ENCODE peak calls at places on chromosomes 6 and 20, in five cellular contexts. W, N, R, M and J are unnamed samples. For H3K9me3 and H3K27me3, the result is how much of the 10 kb centered on the place peaks cover.

GRCh38 chr6:162887981-162888689 is 160.4 kb downstream of the PACRG start:
- DNase-seq in R (peak), W (no peak), N (no peak), M (no peak), J (no peak)

GRCh38 chr20:61127311-61128044 is 124.6 kb upstream of the CDH4 start:
- DNase-seq in W (no peak), M (no peak), R (no peak), N (no peak), J (no peak)

GRCh38 chr6:154197176-154197850 is 158.3 kb downstream of the OPRM1 start:
- DNase-seq in M (no peak), N (no peak), R (no peak), W (no peak), J (no peak)

GRCh38 chr6:16700202-16700997 is 60.9 kb downstream of the ATXN1 start:
- DNase-seq in M (no peak), R (peak), W (no peak), N (no peak), J (no peak)

GRCh38 chr20:61120595-61121515 is 131.2 kb upstream of the CDH4 start:
- DNase-seq in M (peak), W (no peak), R (no peak), N (peak), J (no peak)

GRCh38 chr6:155154158-155154830 is 109.5 kb upstream of the CLDN20 start:
- DNase-seq in R (no peak), N (no peak), M (peak), W (peak), J (no peak)

GRCh38 chr6:122652431-122652830 is 42.2 kb downstream of the PKIB start:
- DNase-seq in W (no peak), N (no peak), M (peak), R (no peak), J (no peak)

GRCh38 chr6:54876871-54877270 is 30.3 kb downstream of the FAM83B start:
- DNase-seq in W (no peak), N (no peak), M (no peak), R (no peak), J (no peak)

GRCh38 chr20:5001174-5002076 is at the start of gene SLC23A2:
- DNase-seq in R (peak), N (peak), M (peak), W (peak), J (no peak)

GRCh38 chr6:136831873-136832562 is 9.6 kb downstream of the PEX7 start:
- DNase-seq in R (no peak), W (no peak), N (no peak), M (no peak), J (no peak)

GRCh38 chr6:98843274-98844243 is 9.2 kb downstream of the POU3F2 start:
- DNase-seq in W (no peak), M (no peak), N (no peak), R (no peak), J (no peak)

GRCh38 chr6:33279971-33280511 is 3.1 kb downstream of the B3GALT4 start:
- DNase-seq in W (no peak), R (no peak), N (no peak), M (peak), J (no peak)

GRCh38 chr6:65569505-65569904 is 137.5 kb downstream of the EYS start:
- DNase-seq in M (no peak), W (no peak), R (no peak), N (no peak), J (no peak)

GRCh38 chr6:127178746-127179145 is 60.3 kb downstream of the RSPO3 start:
- DNase-seq in W (no peak), R (no peak), M (no peak), N (no peak), J (no peak)

GRCh38 chr6:13624871-13625288 is 9.7 kb downstream of the NOL7 start:
- DNase-seq in M (peak), N (no peak), W (no peak), R (no peak), J (no peak)

GRCh38 chr6:110951986-110952794 is 6.3 kb upstream of the GTF3C6 start:
- DNase-seq in N (no peak), M (peak), W (no peak), R (no peak), J (no peak)

GRCh38 chr6:2939315-2940009 is 31.9 kb downstream of the SERPINB6 start:
- DNase-seq in R (peak), W (no peak), N (peak), M (no peak), J (peak)

GRCh38 chr6:2937627-2938003 is 33.8 kb downstream of the SERPINB6 start:
- DNase-seq in N (no peak), W (no peak), M (no peak), R (no peak), J (peak)

GRCh38 chr6:2940010-2940850 is 31.1 kb downstream of the SERPINB6 start:
- DNase-seq in W (no peak), M (no peak), R (no peak), N (peak), J (peak)

GRCh38 chr6:2938632-2939083 is 32.7 kb downstream of the SERPINB6 start:
- DNase-seq in R (no peak), N (no peak), M (no peak), W (no peak), J (peak)

GRCh38 chr6:2938004-2938631 is 33.2 kb downstream of the SERPINB6 start:
- DNase-seq in W (no peak), N (no peak), R (no peak), M (no peak), J (peak)
- H3K9me3 ChIP-seq in W (under half), N (under half), R (under half), M (under half), J (under half)

DNA sequence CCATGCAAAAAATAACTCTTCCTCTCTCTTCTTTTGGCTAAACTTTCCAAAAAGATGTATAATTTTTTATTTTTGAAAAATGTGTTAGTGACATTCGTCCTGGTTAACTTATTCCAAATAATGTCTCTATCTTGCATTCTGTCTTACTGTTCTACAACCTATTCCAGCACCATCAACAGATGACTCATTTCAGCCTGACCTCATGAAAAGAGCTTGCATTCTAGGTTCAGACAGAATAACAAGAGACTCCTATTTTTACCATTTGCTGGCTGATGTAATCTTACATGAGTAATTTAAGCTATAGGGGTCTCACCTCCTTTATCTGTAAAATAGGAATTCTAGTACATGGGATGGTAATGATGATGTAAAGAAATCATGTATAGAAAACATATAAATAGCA is 109.0 kb downstream of the FUT9 start:
- DNase-seq in M (no peak), W (no peak), R (no peak), N (no peak), J (no peak)
- H3K27ac ChIP-seq in M (no peak), W (no peak), R (no peak), N (no peak), J (no peak)

GRCh38 chr6:4521070-4521469 is 255.1 kb upstream of the CDYL start:
- DNase-seq in M (no peak), N (no peak), R (no peak), W (no peak), J (no peak)
- H3K27me3 ChIP-seq in M (under half), N (under half), R (under half), W (under half), J (under half)

GRCh38 chr6:137890983-137891537 is 24.0 kb downstream of the TNFAIP3 start:
- DNase-seq in W (no peak), R (no peak), M (no peak), N (no peak), J (no peak)

GRCh38 chr6:137893726-137894125 is 26.7 kb downstream of the TNFAIP3 start:
- DNase-seq in N (no peak), R (no peak), M (no peak), W (no peak), J (no peak)

GRCh38 chr6:137894779-137895385 is 27.8 kb downstream of the TNFAIP3 start:
- DNase-seq in M (no peak), R (no peak), N (no peak), W (no peak), J (no peak)

GRCh38 chr6:137896647-137897046 is 29.6 kb downstream of the TNFAIP3 start:
- DNase-seq in M (no peak), R (no peak), W (no peak), N (no peak), J (no peak)

GRCh38 chr6:137892271-137892708 is 25.2 kb downstream of the TNFAIP3 start:
- DNase-seq in N (no peak), M (no peak), W (no peak), R (no peak), J (no peak)
- H3K9me3 ChIP-seq in N (under half), M (under half), W (under half), R (under half), J (under half)

GRCh38 chr6:25436760-25437159 is 157.6 kb downstream of the CARMIL1 start:
- DNase-seq in M (no peak), R (no peak), N (no peak), W (no peak), J (no peak)

GRCh38 chr6:25435397-25435985 is 156.3 kb downstream of the CARMIL1 start:
- DNase-seq in N (no peak), R (no peak), W (no peak), M (no peak), J (no peak)

GRCh38 chr6:25442898-25443297 is 163.7 kb downstream of the CARMIL1 start:
- DNase-seq in N (no peak), R (no peak), M (no peak), W (no peak), J (no peak)

GRCh38 chr6:25441658-25442276 is 162.6 kb downstream of the CARMIL1 start:
- DNase-seq in W (no peak), R (no peak), M (no peak), N (no peak), J (no peak)

DNA sequence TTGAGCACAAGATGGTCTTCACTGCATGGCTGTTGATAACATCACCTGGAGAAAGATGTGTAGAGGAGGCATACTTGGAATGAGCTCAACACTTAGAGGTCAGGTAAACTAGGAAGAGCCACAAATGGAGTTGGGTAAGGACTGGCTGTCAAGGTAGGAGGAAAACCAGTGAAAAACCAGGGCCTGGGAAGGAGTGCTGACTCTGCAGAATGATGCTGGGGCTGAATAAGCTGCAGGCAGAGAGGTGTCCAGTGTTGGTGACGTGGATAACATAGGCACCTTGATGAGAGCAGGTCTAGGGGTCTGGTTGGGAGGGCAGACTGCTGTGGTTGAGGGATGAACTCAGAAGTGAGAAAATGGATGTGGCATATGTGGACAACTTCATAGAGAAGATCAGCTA is 160.2 kb downstream of the CARMIL1 start:
- DNase-seq in N (no peak), R (no peak), M (no peak), W (no peak), J (no peak)
- H3K27ac ChIP-seq in N (no peak), R (no peak), M (no peak), W (no peak), J (no peak)

GRCh38 chr6:134077301-134077700 is 24.9 kb upstream of the SLC2A12 start:
- DNase-seq in W (no peak), M (no peak), R (no peak), N (no peak), J (no peak)
- H3K27me3 ChIP-seq in W (under half), M (under half), R (under half), N (under half), J (under half)

DNA sequence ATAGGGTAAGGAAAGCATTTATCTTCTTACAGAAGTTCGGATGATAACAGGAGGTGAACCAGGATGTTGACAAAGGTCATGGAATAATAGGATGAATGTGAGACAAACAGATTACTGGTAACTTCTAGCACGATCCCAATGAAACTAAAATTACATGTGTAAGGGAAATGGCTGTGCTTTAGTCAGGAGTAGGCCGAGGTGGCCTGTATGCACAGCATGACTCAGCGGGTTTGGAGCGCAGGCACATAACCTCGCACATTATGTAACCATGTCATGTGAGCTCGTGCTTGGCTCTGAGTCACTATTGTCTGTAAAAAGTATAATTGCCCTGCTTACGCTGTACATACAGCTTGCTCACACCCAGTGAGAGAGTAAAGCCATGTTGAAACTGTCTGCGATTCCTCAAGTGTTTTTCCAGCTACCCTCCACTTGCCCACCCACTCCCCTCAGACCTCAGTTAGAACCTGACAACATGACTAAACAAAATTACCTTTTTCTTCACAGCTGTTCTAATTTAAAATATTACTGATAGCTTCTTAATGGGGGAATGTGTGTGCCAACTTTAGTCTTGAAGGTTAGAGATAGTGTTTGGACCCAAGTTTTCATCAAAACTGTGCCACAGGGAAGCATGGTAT is 8.2 kb downstream of the CYB5R4 start:
- DNase-seq in R (no peak), M (peak), W (no peak), N (peak), J (peak)
- H3K9me3 ChIP-seq in R (under half), M (under half), W (under half), N (under half), J (under half)

DNA sequence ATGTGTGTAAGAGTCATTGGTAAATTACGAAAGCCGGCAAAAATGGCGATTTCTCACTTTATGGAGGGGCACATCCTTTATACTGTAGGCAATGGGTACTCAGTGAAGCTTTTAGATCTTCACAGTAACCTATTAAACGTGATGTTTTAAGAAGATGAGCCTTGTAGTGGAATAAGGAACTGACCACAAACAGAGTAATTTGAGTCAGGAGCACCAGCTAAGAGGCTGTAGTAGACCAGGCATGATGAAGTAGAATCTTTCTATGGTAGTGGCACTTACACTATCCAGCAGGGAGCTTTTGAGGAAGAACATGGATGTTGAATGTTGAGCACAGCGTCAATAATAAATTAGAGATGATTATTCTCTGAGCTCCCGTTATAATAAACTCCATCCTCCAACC is 65.9 kb downstream of the HIVEP2 start:
- DNase-seq in W (no peak), R (no peak), N (no peak), M (no peak), J (no peak)
- H3K27ac ChIP-seq in W (no peak), R (no peak), N (no peak), M (no peak), J (peak)